ENCODE peak calls at places on chromosomes 13 and 19, in five cellular contexts. I is HFFc6; J is right cardiac atrium; T is activated naive CD8-positive, alpha-beta T cell treated with anti-CD3 and anti-CD28 coated beads, Interleukin-2, amount 50 U/mL, for 24 hours; N is AG09319. H is an unnamed sample.

GRCh38 chr19:5832049-5832448 is 7.5 kb downstream of the FUT6 start:
- DNase-seq in I (no peak), J (no peak), T (no peak), N (no peak), H (no peak)

GRCh38 chr13:113161433-113161832 is 3.0 kb downstream of the PROZ start:
- DNase-seq in I (no peak), J (no peak), T (no peak), N (no peak), H (peak; percentile 34)

GRCh38 chr13:110680852-110681251 is 25.1 kb downstream of the CARS2 start:
- DNase-seq in I (peak; percentile 10), J (no peak), T (no peak), N (no peak), H (peak; percentile 26)

GRCh38 chr13:37074703-37075102 is 15.2 kb upstream of the SUPT20H start:
- DNase-seq in I (peak; percentile 41), J (no peak), T (no peak), N (no peak), H (no peak)

GRCh38 chr19:48321622-48322591 is 3.4 kb upstream of the EMP3 start:
- DNase-seq in I (peak; percentile 98), J (peak; percentile 100), T (peak; percentile 99), N (peak; percentile 98), H (peak; percentile 98)

GRCh38 chr19:38287604-38288003 is 16.4 kb upstream of the C19orf33 start:
- DNase-seq in I (no peak), J (no peak), T (no peak), N (no peak), H (no peak)

GRCh38 chr19:46373573-46374359 is 26.9 kb downstream of the PPP5C start:
- DNase-seq in I (peak; percentile 56), J (peak; percentile 81), T (no peak), N (no peak), H (no peak)

GRCh38 chr13:43937839-43938238 is 58.1 kb downstream of the LACC1 start:
- DNase-seq in I (no peak), J (no peak), T (no peak), N (no peak), H (no peak)

GRCh38 chr19:756232-756631 is 5.3 kb downstream of the MISP start:
- DNase-seq in I (peak; percentile 52), J (no peak), T (peak; percentile 11), N (no peak), H (peak; percentile 59)

GRCh38 chr13:110242615-110243014 is 64.3 kb downstream of the COL4A1 start:
- DNase-seq in I (no peak), J (no peak), T (no peak), N (no peak), H (no peak)

GRCh38 chr19:15790096-15790495 is 2.6 kb downstream of the OR10H5 start:
- DNase-seq in I (no peak), J (no peak), T (no peak), N (no peak), H (no peak)

GRCh38 chr13:93217701-93218100 is 8.9 kb upstream of the GPC6 start:
- DNase-seq in I (no peak), J (peak; percentile 34), T (no peak), N (no peak), H (no peak)

GRCh38 chr19:12090807-12091206 is 26.3 kb downstream of the ZNF844 start:
- DNase-seq in I (peak; percentile 35), J (peak; percentile 82), T (peak; percentile 82), N (no peak), H (peak; percentile 88)

GRCh38 chr19:17755977-17756670 is 4.8 kb downstream of the FCHO1 start:
- DNase-seq in I (no peak), J (peak; percentile 67), T (peak; percentile 54), N (no peak), H (peak; percentile 82)

GRCh38 chr13:47990427-47990826 is 10.6 kb downstream of the SUCLA2 start:
- DNase-seq in I (no peak), J (no peak), T (no peak), N (no peak), H (no peak)

GRCh38 chr13:27638521-27638920 is 16.8 kb downstream of the POLR1D start:
- DNase-seq in I (no peak), J (no peak), T (no peak), N (no peak), H (no peak)

GRCh38 chr19:15913384-15913783 is 15.5 kb upstream of the CYP4F2 start:
- DNase-seq in I (no peak), J (no peak), T (no peak), N (no peak), H (no peak)

GRCh38 chr13:37429976-37430375 is 168.6 kb downstream of the POSTN start:
- DNase-seq in I (peak; percentile 84), J (no peak), T (no peak), N (peak; percentile 63), H (no peak)

GRCh38 chr19:54727562-54727961 is 3.3 kb downstream of the KIR3DL3 start:
- DNase-seq in I (no peak), J (no peak), T (no peak), N (no peak), H (no peak)

H was measured in activated CD8-positive, alpha-beta T cell treated with anti-CD3 and anti-CD28 coated beads for 36 hours.